ENCODE peak calls at places on chromosomes 11 and 22, in six cellular contexts. B, D, S, M, L and C are unnamed samples. For H3K4me1, the result is how much of the 10 kb centered on the place peaks cover.

GRCh38 chr22:36452473-36453265 is 28.8 kb downstream of the TXN2 start:
- DNase-seq in L (no peak), M (no peak), B (no peak), S (no peak), D (no peak), C (no peak)

GRCh38 chr11:10628506-10629236 is 60.2 kb upstream of the LYVE1 start:
- DNase-seq in B (no peak), D (no peak), L (no peak), M (no peak), S (no peak), C (no peak)

GRCh38 chr11:124669193-124669592 is 4.3 kb downstream of the SIAE start:
- DNase-seq in D (no peak), B (peak), L (peak), S (no peak), M (no peak), C (peak)

GRCh38 chr11:131302831-131303230 is 67.6 kb upstream of the NTM start:
- DNase-seq in S (no peak), L (no peak), D (no peak), B (no peak), M (no peak), C (no peak)

GRCh38 chr22:20514658-20515406 is 7.4 kb downstream of the MED15 start:
- DNase-seq in D (no peak), B (no peak), L (peak), M (no peak), S (no peak), C (peak)

GRCh38 chr22:42928969-42929837 is 72.1 kb upstream of the ARFGAP3 start:
- DNase-seq in B (no peak), S (peak), M (no peak), D (no peak), L (peak), C (no peak)

GRCh38 chr22:20536590-20537324 is 29.3 kb downstream of the MED15 start:
- DNase-seq in L (no peak), M (no peak), B (no peak), D (peak), S (no peak), C (no peak)

GRCh38 chr22:19446603-19447387 is 716 bp downstream of the C22orf39 start:
- DNase-seq in B (no peak), L (peak), D (no peak), M (peak), S (no peak), C (no peak)

GRCh38 chr11:76791861-76792260 is 8.7 kb downstream of the TSKU start:
- DNase-seq in D (no peak), B (peak), M (no peak), S (peak), L (no peak), C (no peak)

GRCh38 chr11:124754710-124755109 is 2.7 kb upstream of the VSIG2 start:
- DNase-seq in D (no peak), M (no peak), S (no peak), B (no peak), L (no peak), C (no peak)

GRCh38 chr11:13765886-13766285 is 97.4 kb downstream of the FAR1 start:
- DNase-seq in M (no peak), L (no peak), S (no peak), B (no peak), D (no peak), C (no peak)

GRCh38 chr11:64472593-64473455 is 113.9 kb downstream of the RPS6KA4 start:
- DNase-seq in M (no peak), B (no peak), L (peak), S (no peak), D (no peak), C (peak)

GRCh38 chr11:111629499-111629898 is 27.2 kb downstream of the SIK2 start:
- DNase-seq in D (no peak), S (no peak), B (no peak), M (no peak), L (no peak), C (no peak)

GRCh38 chr22:28375761-28376534 is 303.7 kb downstream of the TTC28 start:
- DNase-seq in L (no peak), S (no peak), B (no peak), M (no peak), D (no peak), C (no peak)

GRCh38 chr22:40855104-40855959 is 1.1 kb downstream of the ST13 start:
- DNase-seq in S (no peak), D (no peak), B (no peak), M (no peak), L (no peak), C (no peak)

GRCh38 chr11:126072821-126073594 is 10.3 kb upstream of the CDON start:
- DNase-seq in M (no peak), S (no peak), L (no peak), D (no peak), B (no peak), C (no peak)
- H3K27ac ChIP-seq in M (no peak), S (no peak), L (no peak), D (no peak), B (no peak), C (no peak)

GRCh38 chr11:108589136-108589535 is 4.4 kb downstream of the EXPH5 start:
- DNase-seq in B (no peak), S (no peak), D (no peak), L (no peak), M (no peak), C (no peak)

GRCh38 chr11:108592591-108593213 is 866 bp downstream of the EXPH5 start:
- DNase-seq in M (peak), D (peak), L (no peak), S (no peak), B (peak), C (no peak)

GRCh38 chr11:108593910-108594434 is 404 bp upstream of the EXPH5 start:
- DNase-seq in D (no peak), S (no peak), M (no peak), L (no peak), B (no peak), C (no peak)

GRCh38 chr11:108593214-108593909 is at the start of gene EXPH5:
- DNase-seq in M (peak), B (peak), L (peak), D (peak), S (peak), C (peak)

DNA sequence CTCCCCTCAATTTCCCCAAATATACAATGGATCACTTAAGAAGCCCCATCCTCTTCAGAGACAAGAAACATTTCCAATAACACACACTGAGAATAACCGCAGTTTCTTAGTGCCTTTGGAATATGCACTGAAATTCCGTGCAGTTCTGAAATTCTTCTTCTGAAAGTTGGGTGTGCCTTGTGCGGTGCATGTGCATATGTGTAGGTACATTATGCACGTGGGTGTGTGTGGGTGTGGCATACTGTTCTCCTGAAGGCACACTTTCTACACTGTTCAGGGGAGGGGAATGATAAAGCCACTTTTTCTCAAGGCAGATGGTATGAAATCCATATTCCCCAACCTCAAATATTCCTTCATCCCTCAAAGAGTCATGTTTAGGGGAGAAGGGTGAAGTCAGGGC is 1.7 kb downstream of the EXPH5 start:
- DNase-seq in L (no peak), D (no peak), B (no peak), S (no peak), M (no peak), C (no peak)
- H3K4me3 ChIP-seq in L (no peak), D (no peak), B (peak), S (no peak), M (no peak), C (no peak)

GRCh38 chr11:9606799-9607510 is 33.5 kb downstream of the WEE1 start:
- DNase-seq in M (no peak), B (no peak), L (no peak), S (no peak), D (no peak), C (no peak)
- H3K4me1 ChIP-seq in M (under half), B (under half), L (under half), S (under half), D (under half), C (under half)

DNA sequence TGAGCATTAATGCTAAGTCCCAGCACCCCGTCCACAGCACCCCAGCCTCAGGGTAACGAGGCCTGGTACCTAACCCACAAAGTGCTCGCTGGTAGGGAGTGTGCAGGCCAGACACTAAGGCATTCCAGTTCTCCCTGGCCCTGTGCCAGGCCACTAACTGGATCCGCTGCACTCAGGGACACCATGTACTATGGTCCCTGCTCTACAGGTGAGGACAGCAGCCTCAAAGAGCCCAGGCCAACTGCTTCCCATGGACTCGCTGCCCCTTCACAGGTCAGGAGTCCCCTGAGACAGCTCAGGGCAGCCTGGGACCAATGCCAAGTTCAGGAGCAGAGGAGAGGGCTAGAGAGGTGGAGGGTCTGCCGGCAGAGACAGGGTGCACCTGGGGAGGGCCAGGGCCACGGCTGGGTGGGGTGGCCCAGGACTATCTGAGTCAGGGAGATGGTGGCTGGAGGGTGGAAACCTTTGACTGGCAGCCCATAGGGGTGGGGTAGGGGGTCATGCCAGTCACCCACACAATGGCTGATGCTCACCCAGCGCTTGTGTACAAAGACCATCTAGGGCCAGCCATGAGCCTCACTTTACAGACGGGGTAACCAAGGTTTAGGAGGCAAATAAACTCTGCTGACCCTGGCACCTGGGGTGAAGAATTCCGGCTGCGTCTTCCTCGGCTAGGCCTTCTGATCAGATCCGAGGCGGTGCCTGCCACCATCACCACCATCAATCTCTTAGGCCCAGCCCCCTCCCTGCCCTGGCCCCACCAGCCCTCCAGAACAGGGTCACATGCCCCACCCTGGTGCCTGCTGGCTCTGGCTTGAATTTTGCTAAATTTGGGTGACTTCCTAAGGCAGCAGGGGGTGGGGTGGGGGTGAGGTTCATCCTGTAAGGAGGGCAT is 5.6 kb downstream of the OSBPL5 start:
- DNase-seq in L (peak), S (peak), D (peak), M (no peak), B (peak), C (no peak)
- H3K27ac ChIP-seq in L (no peak), S (peak), D (peak), M (peak), B (peak), C (no peak)

GRCh38 chr22:46537946-46538815 is 761 bp upstream of the CELSR1 start:
- DNase-seq in D (no peak), M (peak), B (no peak), L (no peak), S (no peak), C (no peak)

GRCh38 chr22:46537221-46537945 is at the start of gene CELSR1:
- DNase-seq in D (no peak), M (peak), L (no peak), S (no peak), B (peak), C (no peak)

GRCh38 chr22:46536559-46537220 is 730 bp downstream of the CELSR1 start:
- DNase-seq in L (no peak), B (no peak), S (no peak), D (no peak), M (peak), C (no peak)

GRCh38 chr22:46539169-46539568 is 1.7 kb upstream of the CELSR1 start:
- DNase-seq in B (no peak), M (no peak), D (no peak), S (no peak), L (no peak), C (no peak)

GRCh38 chr22:46538816-46539163 is 1.4 kb upstream of the CELSR1 start:
- DNase-seq in S (no peak), L (no peak), M (no peak), B (no peak), D (no peak), C (no peak)
- H3K4me3 ChIP-seq in S (peak), L (no peak), M (no peak), B (peak), D (peak), C (peak)